ENCODE peak calls at places on chromosomes 6 and 20, in seven cellular contexts. G is tibial nerve, O is Daoy, E is amygdala, K is NB4, S is putamen, P is fibroblast of pulmonary artery. T is an unnamed sample.

GRCh38 chr20:32971703-32972161 is 32.5 kb downstream of the SUN5 start:
- DNase-seq in S (no peak), G (no peak), O (no peak), K (peak), E (no peak), P (no peak), T (no peak)

GRCh38 chr6:72953901-72954494 is 271.3 kb downstream of the KHDC1L start:
- DNase-seq in E (no peak), S (no peak), O (peak), G (no peak), K (no peak), P (peak), T (no peak)

GRCh38 chr6:80132942-80133517 is 26.6 kb downstream of the BCKDHB start:
- DNase-seq in E (peak), G (peak), O (peak), K (peak), P (peak), S (peak), T (peak)

GRCh38 chr6:11025911-11026635 is 18.0 kb downstream of the ELOVL2 start:
- DNase-seq in K (no peak), P (no peak), E (no peak), O (no peak), G (no peak), S (no peak), T (no peak)

GRCh38 chr6:4910060-4910746 is 93.6 kb downstream of the RPP40 start:
- DNase-seq in P (no peak), G (no peak), S (no peak), E (no peak), O (no peak), K (no peak), T (peak)

GRCh38 chr20:826695-827323 is 6.7 kb upstream of the FAM110A start:
- DNase-seq in O (no peak), S (no peak), P (no peak), G (no peak), K (no peak), E (no peak), T (no peak)

GRCh38 chr20:62980970-62981369 is 25.8 kb downstream of the BHLHE23 start:
- DNase-seq in G (no peak), P (no peak), S (no peak), O (peak), E (no peak), K (peak), T (no peak)

GRCh38 chr6:128337619-128338018 is 182.8 kb downstream of the PTPRK start:
- DNase-seq in K (no peak), O (no peak), P (no peak), S (no peak), G (no peak), E (no peak), T (no peak)

GRCh38 chr20:44581515-44581914 is 864 bp upstream of the PKIG start:
- DNase-seq in E (no peak), P (no peak), K (no peak), O (no peak), G (no peak), S (no peak), T (no peak)

GRCh38 chr20:17560344-17561074 is 9.4 kb upstream of the DSTN start:
- DNase-seq in E (no peak), O (no peak), K (no peak), G (no peak), P (no peak), S (no peak), T (no peak)

GRCh38 chr20:19701449-19701848 is 56.6 kb upstream of the RIN2 start:
- DNase-seq in P (no peak), O (no peak), G (no peak), S (no peak), E (no peak), K (peak), T (no peak)

GRCh38 chr20:9508696-9509178 is 5.7 kb upstream of the LAMP5 start:
- DNase-seq in G (no peak), K (no peak), E (no peak), O (no peak), P (no peak), S (no peak), T (no peak)